ENCODE peak calls at places on chromosomes 5 and 9, in four cellular contexts. B is WTC11, A is AG09309, K is thyroid gland. M is an unnamed sample.

GRCh38 chr5:88944751-88945507 is 61.9 kb upstream of the MEF2C start:
- DNase-seq in K (peak; percentile 28), B (no peak), A (no peak), M (no peak)

GRCh38 chr9:119398350-119398749 is 29.1 kb upstream of the BRINP1 start:
- DNase-seq in K (no peak), B (no peak), A (no peak), M (no peak)

GRCh38 chr5:44246986-44247385 is 142.2 kb downstream of the FGF10 start:
- DNase-seq in B (no peak), K (no peak), A (no peak), M (no peak)

GRCh38 chr5:10420926-10421325 is 20.8 kb upstream of the ROPN1L start:
- DNase-seq in B (no peak), A (no peak), K (no peak), M (no peak)

GRCh38 chr9:81125446-81126092 is 563.8 kb downstream of the TLE1 start:
- DNase-seq in B (no peak), K (no peak), A (no peak), M (no peak)

GRCh38 chr5:170632266-170632984 is 128.6 kb downstream of the KCNIP1 start:
- DNase-seq in A (no peak), K (no peak), B (peak; percentile 61), M (peak; percentile 40)

GRCh38 chr5:1737790-1738405 is 61.7 kb downstream of the MRPL36 start:
- DNase-seq in A (no peak), B (no peak), K (no peak), M (peak; percentile 24)

GRCh38 chr5:96023518-96023917 is 61.9 kb upstream of the ELL2 start:
- DNase-seq in A (peak; percentile 57), B (no peak), K (no peak), M (no peak)

GRCh38 chr9:90724112-90724511 is 77.5 kb upstream of the SYK start:
- DNase-seq in A (no peak), B (no peak), K (no peak), M (no peak)

GRCh38 chr9:109017061-109017460 is 3.8 kb upstream of the CTNNAL1 start:
- DNase-seq in A (no peak), B (no peak), K (peak; percentile 19), M (no peak)

GRCh38 chr5:23419115-23419514 is 88.3 kb upstream of the PRDM9 start:
- DNase-seq in A (no peak), B (no peak), K (no peak), M (no peak)

GRCh38 chr5:145347026-145347616 is 488.0 kb downstream of the PRELID2 start:
- DNase-seq in A (peak; percentile 51), B (no peak), K (no peak), M (peak; percentile 43)

GRCh38 chr5:111997308-111998159 is 240.5 kb upstream of the NREP start:
- DNase-seq in B (no peak), A (peak; percentile 100), K (no peak), M (no peak)

GRCh38 chr9:131982683-131983239 is 96.9 kb downstream of the MED27 start:
- DNase-seq in B (no peak), K (no peak), A (no peak), M (no peak)

GRCh38 chr9:136363606-136364368 is at the start of gene DNLZ:
- DNase-seq in B (peak; percentile 87), A (no peak), K (peak; percentile 85), M (peak; percentile 91)

GRCh38 chr5:118726891-118727290 is 261.5 kb downstream of the DTWD2 start:
- DNase-seq in A (no peak), B (no peak), K (peak; percentile 66), M (no peak)

GRCh38 chr5:98248949-98249348 is 524.5 kb upstream of the RGMB start:
- DNase-seq in B (no peak), K (no peak), A (peak; percentile 85), M (no peak)

GRCh38 chr9:133460405-133461175 is 812 bp downstream of the CACFD1 start:
- DNase-seq in B (peak; percentile 76), K (peak; percentile 86), A (no peak), M (peak; percentile 58)

GRCh38 chr5:119926301-119926700 is 296.9 kb downstream of the FAM170A start:
- DNase-seq in K (no peak), B (no peak), A (no peak), M (no peak)

GRCh38 chr5:138241688-138242547 is 28.8 kb upstream of the CDC23 start:
- DNase-seq in A (no peak), B (peak; percentile 59), K (peak; percentile 31), M (peak; percentile 37)

GRCh38 chr5:67287795-67288194 is 91.2 kb upstream of the CD180 start:
- DNase-seq in B (no peak), K (no peak), A (no peak), M (no peak)

GRCh38 chr5:92518318-92518913 is 1062.6 kb downstream of the NR2F1-AS1 start:
- DNase-seq in A (no peak), B (no peak), K (peak; percentile 19), M (peak; percentile 6)

GRCh38 chr9:63859475-63860215 is 1425.4 kb downstream of the FOXD4L5 start:
- DNase-seq in B (no peak), K (peak; percentile 31), A (no peak), M (no peak)

GRCh38 chr5:178430187-178431062 is 159.8 kb downstream of the COL23A1 start:
- DNase-seq in A (no peak), B (no peak), K (peak; percentile 65), M (no peak)

GRCh38 chr9:133374612-133375115 is 1.2 kb downstream of the SURF4 start:
- DNase-seq in A (peak; percentile 28), K (no peak), B (no peak), M (no peak)

GRCh38 chr5:73337586-73337985 is 111.0 kb downstream of the FOXD1 start:
- DNase-seq in K (no peak), B (no peak), A (no peak), M (no peak)

GRCh38 chr5:139251281-139251687 is 42.3 kb upstream of the MATR3 start:
- DNase-seq in K (no peak), A (no peak), B (no peak), M (no peak)
- TF ChIP-seq CTCF in K (no peak), A (peak; percentile 27), B (no peak), M (no peak)

DNA sequence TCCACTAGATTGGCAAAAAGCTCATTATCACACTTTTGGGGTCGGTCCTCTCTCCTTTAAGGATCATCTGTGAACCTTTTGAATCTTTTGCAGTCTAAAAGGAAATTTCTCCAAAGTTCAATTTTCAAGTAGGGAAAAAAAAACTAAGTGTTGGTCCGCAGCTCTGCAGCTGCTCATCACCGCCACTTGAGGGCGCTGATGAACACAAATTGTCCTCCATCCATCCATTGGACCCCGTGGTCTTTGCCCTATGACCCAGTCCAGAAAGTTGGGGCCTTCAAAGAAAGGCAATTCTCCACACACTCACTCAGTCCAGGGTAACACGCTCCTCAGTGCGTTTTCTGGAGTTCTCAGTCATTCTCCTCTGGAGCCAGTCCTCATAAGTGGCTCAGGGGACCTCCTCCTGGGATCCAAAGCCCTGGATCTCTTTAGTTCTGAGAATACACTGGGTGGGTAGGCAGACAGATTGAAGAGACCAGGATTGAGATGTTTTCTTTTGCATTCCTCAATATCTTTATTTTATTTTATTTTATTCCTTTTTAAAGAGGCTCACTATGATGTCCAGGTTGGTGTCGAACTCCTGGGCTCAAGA is 63.6 kb upstream of the SLC28A3 start:
- DNase-seq in B (peak; percentile 32), A (no peak), K (peak; percentile 34), M (peak; percentile 44)
- TF ChIP-seq CTCF in B (peak; percentile 71), A (peak; percentile 46), K (peak; percentile 38), M (peak; percentile 87)

DNA sequence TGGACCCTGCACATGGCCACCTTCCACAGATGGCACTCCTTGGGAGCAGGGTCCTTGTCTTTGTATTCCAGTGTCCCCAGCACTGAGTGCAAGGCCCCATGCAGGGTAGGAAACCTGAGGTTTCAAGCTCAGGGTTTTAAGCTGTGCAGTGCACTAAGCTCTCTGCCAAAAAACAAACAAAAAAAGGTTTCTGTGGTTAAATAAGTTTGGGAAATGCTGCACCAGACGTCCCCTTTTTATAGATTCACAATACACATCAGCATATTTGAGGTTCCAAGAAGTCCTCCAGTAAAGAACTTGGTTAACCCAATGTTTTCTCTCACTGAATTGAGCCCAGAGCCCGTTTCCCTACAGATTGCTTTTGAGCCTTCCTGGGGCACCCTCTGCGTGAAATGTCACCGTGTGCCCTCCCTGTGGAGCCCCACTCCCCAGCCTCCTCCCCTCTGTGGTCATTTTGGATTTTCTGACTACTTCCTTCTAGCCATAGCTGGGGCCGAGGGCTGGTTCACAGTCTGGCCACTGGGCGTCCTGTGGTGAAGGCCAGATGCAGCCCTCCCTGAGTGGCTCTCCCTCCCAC is 17.1 kb downstream of the DELE1 start:
- DNase-seq in A (peak; percentile 50), K (no peak), B (no peak), M (no peak)
- TF ChIP-seq CTCF in A (peak; percentile 38), K (no peak), B (no peak), M (no peak)

GRCh38 chr9:129841071-129841470 is 5.8 kb downstream of the USP20 start:
- DNase-seq in K (no peak), A (no peak), B (no peak), M (no peak)

GRCh38 chr9:129840024-129840423 is 4.8 kb downstream of the USP20 start:
- DNase-seq in K (no peak), B (no peak), A (no peak), M (no peak)

GRCh38 chr9:129836342-129837007 is 1.2 kb downstream of the USP20 start:
- DNase-seq in A (no peak), K (no peak), B (peak; percentile 26), M (no peak)

GRCh38 chr9:129839324-129840023 is 4.2 kb downstream of the USP20 start:
- DNase-seq in K (no peak), B (no peak), A (no peak), M (no peak)

GRCh38 chr9:129838707-129839259 is 3.5 kb downstream of the USP20 start:
- DNase-seq in B (no peak), A (peak; percentile 80), K (no peak), M (no peak)
- TF ChIP-seq CTCF in B (no peak), A (no peak), K (no peak), M (no peak)

M was measured in endothelial cell.